ENCODE peak calls at places on chromosomes 7 and 10, in eight cellular contexts. R is AG04450; S is GM23248; O is esophagus squamous epithelium; U is tibial artery; C is CD4-positive, alpha-beta T cell; P is right lobe of liver; E is psoas muscle. M is an unnamed sample.

GRCh38 chr10:79376751-79377556 is 29.7 kb downstream of the PPIF start:
- DNase-seq in R (no peak), S (no peak), O (no peak), U (no peak), C (no peak), P (no peak), E (no peak), M (peak)

GRCh38 chr7:151990567-151990966 is 34.3 kb downstream of the GALNTL5 start:
- DNase-seq in R (no peak), S (peak), O (no peak), U (no peak), C (no peak), P (no peak), E (no peak), M (no peak)

GRCh38 chr7:5234852-5235831 is 45.1 kb downstream of the WIPI2 start:
- DNase-seq in R (no peak), S (peak), O (no peak), U (no peak), C (no peak), P (no peak), E (no peak), M (no peak)

GRCh38 chr7:66330961-66331360 is 125.8 kb downstream of the TPST1 start:
- DNase-seq in R (peak), S (peak), O (no peak), U (peak), C (no peak), P (peak), E (peak), M (no peak)

GRCh38 chr7:835491-836401 is 3.5 kb downstream of the SUN1 start:
- DNase-seq in R (no peak), S (peak), O (no peak), U (no peak), C (no peak), P (no peak), E (no peak), M (no peak)

GRCh38 chr7:157518514-157519175 is 181.8 kb downstream of the DNAJB6 start:
- DNase-seq in R (no peak), S (no peak), O (no peak), U (peak), C (no peak), P (no peak), E (no peak), M (no peak)

GRCh38 chr7:47449810-47450586 is 131.9 kb downstream of the TNS3 start:
- DNase-seq in R (peak), S (peak), O (no peak), U (peak), C (no peak), P (no peak), E (no peak), M (no peak)

GRCh38 chr10:74544106-74544505 is 282.3 kb upstream of the KAT6B start:
- DNase-seq in R (no peak), S (peak), O (no peak), U (no peak), C (no peak), P (no peak), E (no peak), M (no peak)

GRCh38 chr10:47354162-47354561 is 6.0 kb downstream of the RBP3 start:
- DNase-seq in R (no peak), S (peak), O (no peak), U (peak), C (no peak), P (no peak), E (no peak), M (no peak)

DNA sequence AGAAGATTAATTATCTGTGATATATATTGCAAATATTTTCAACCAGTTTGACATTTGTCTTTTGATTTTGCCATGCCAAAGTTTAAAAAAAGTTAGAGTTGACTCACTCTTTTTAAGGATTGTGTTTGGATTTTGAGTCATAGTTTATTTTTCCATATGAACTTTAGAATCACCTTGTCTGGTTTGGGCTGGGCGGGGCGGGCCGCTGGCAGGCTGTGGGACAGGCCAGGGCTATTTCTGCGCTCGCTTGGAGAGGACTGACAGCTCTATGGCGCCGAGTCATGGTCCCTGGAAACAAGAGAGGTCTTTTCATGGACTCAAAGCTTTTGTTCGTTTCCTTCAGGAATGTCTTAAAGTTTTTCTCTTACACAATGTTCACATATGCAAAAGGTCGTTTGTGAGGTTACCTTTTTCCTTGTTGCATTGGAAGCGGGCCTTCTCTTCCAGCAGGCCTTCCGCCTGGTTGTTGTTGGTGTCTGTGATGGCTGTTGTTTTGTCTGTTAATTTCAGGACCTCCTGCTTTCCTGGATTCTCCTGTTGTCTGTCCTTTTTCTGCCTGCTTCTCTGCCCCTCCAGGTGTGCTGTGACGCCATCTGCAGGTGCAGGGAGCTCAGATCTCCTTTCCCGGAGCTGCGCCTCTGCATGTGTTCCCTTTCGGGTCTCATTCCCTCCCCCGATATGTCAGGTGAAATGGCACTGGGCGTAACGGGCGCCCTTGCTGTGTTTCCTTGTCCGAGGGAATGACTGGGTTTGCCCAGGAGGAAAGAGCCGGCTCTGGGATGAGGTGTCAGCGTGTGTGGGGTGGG is 53.8 kb downstream of the INPP5A start:
- DNase-seq in R (no peak), S (peak), O (no peak), U (peak), C (no peak), P (peak), E (peak), M (no peak)
- H3K27ac ChIP-seq in R (no peak), S (no peak), O (peak), U (peak), C (no peak), P (peak), E (peak), M (peak)

GRCh38 chr10:101042118-101042517 is 11.1 kb downstream of the SFXN3 start:
- DNase-seq in R (no peak), S (no peak), O (no peak), U (no peak), C (no peak), P (no peak), E (no peak), M (no peak)

GRCh38 chr10:101041252-101041761 is 10.3 kb downstream of the SFXN3 start:
- DNase-seq in R (peak), S (peak), O (no peak), U (peak), C (peak), P (peak), E (peak), M (no peak)

GRCh38 chr10:101044117-101044516 is 13.1 kb downstream of the SFXN3 start:
- DNase-seq in R (no peak), S (no peak), O (no peak), U (no peak), C (no peak), P (no peak), E (no peak), M (no peak)

GRCh38 chr10:101043356-101043707 is 12.3 kb downstream of the SFXN3 start:
- DNase-seq in R (no peak), S (peak), O (no peak), U (no peak), C (no peak), P (no peak), E (no peak), M (no peak)

GRCh38 chr10:101042667-101043355 is 11.8 kb downstream of the SFXN3 start:
- DNase-seq in R (peak), S (peak), O (peak), U (peak), C (peak), P (peak), E (peak), M (peak)
- H3K27ac ChIP-seq in R (peak), S (peak), O (peak), U (peak), C (no peak), P (peak), E (peak), M (peak)

GRCh38 chr7:17558558-17559332 is 260.3 kb downstream of the AHR start:
- DNase-seq in R (no peak), S (peak), O (no peak), U (no peak), C (no peak), P (no peak), E (no peak), M (no peak)

GRCh38 chr7:17560516-17560915 is 262.1 kb downstream of the AHR start:
- DNase-seq in R (no peak), S (peak), O (no peak), U (no peak), C (no peak), P (no peak), E (no peak), M (no peak)

GRCh38 chr7:17560966-17561365 is 262.5 kb downstream of the AHR start:
- DNase-seq in R (no peak), S (no peak), O (no peak), U (no peak), C (no peak), P (no peak), E (no peak), M (no peak)

GRCh38 chr7:17558135-17558534 is 259.7 kb downstream of the AHR start:
- DNase-seq in R (no peak), S (peak), O (no peak), U (no peak), C (no peak), P (no peak), E (no peak), M (no peak)

GRCh38 chr7:17559388-17559787 is 260.9 kb downstream of the AHR start:
- DNase-seq in R (no peak), S (peak), O (no peak), U (no peak), C (no peak), P (no peak), E (no peak), M (no peak)
- H3K27ac ChIP-seq in R (no peak), S (peak), O (peak), U (no peak), C (no peak), P (peak), E (no peak), M (no peak)

GRCh38 chr10:3531670-3532069 is 253.3 kb downstream of the KLF6 start:
- DNase-seq in R (no peak), S (no peak), O (no peak), U (no peak), C (no peak), P (no peak), E (no peak), M (no peak)

GRCh38 chr10:3529691-3530090 is 255.3 kb downstream of the KLF6 start:
- DNase-seq in R (no peak), S (no peak), O (no peak), U (no peak), C (no peak), P (no peak), E (no peak), M (no peak)

GRCh38 chr10:3532644-3533043 is 252.4 kb downstream of the KLF6 start:
- DNase-seq in R (no peak), S (no peak), O (no peak), U (no peak), C (no peak), P (no peak), E (no peak), M (no peak)

GRCh38 chr10:3530346-3531096 is 254.5 kb downstream of the KLF6 start:
- DNase-seq in R (no peak), S (peak), O (no peak), U (no peak), C (no peak), P (no peak), E (no peak), M (no peak)

DNA sequence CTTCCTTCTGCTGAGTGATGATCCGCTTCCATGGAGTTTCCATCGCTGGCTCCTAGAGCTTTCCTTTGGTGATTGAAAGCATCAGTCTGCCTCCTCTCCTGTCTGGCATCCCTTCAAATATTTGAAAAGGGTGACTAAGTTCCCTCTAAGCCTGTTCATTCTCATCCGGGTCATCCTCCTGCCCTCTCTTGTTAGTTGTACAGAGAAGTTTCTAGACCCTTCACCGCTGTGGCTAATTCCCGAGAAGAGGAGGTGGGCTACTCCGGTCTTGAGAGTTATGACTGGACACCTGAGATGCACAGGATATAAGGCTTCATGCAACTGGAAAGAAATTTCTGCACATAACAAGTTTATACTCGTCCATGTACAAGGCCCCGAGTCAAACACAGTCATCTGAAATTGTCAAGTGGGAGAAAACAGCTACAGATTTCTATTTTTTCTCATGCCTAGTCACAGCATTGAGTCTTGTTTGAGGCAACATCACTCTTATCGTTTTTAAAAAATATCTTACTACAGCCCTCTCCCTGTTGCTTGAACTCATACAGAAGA is 253.8 kb downstream of the KLF6 start:
- DNase-seq in R (no peak), S (no peak), O (no peak), U (no peak), C (no peak), P (no peak), E (no peak), M (no peak)
- H3K27ac ChIP-seq in R (no peak), S (no peak), O (no peak), U (no peak), C (no peak), P (no peak), E (no peak), M (no peak)

GRCh38 chr7:140640727-140641531 is at the start of gene DENND2A:
- DNase-seq in R (peak), S (peak), O (no peak), U (peak), C (no peak), P (peak), E (peak), M (no peak)
- H3K27ac ChIP-seq in R (peak), S (no peak), O (peak), U (peak), C (no peak), P (peak), E (peak), M (peak)

GRCh38 chr7:107803009-107803581 is at the start of gene SLC26A3:
- DNase-seq in R (no peak), S (no peak), O (no peak), U (no peak), C (no peak), P (no peak), E (no peak), M (no peak)

GRCh38 chr7:107799645-107800264 is 3.3 kb downstream of the SLC26A3 start:
- DNase-seq in R (no peak), S (no peak), O (no peak), U (no peak), C (no peak), P (no peak), E (no peak), M (no peak)
- H3K27ac ChIP-seq in R (no peak), S (no peak), O (no peak), U (no peak), C (no peak), P (no peak), E (no peak), M (no peak)

GRCh38 chr7:56046728-56047445 is 4.4 kb downstream of the PSPH start:
- DNase-seq in R (peak), S (peak), O (no peak), U (no peak), C (no peak), P (no peak), E (no peak), M (no peak)
- H3K27ac ChIP-seq in R (peak), S (peak), O (peak), U (no peak), C (no peak), P (peak), E (no peak), M (peak)

DNA sequence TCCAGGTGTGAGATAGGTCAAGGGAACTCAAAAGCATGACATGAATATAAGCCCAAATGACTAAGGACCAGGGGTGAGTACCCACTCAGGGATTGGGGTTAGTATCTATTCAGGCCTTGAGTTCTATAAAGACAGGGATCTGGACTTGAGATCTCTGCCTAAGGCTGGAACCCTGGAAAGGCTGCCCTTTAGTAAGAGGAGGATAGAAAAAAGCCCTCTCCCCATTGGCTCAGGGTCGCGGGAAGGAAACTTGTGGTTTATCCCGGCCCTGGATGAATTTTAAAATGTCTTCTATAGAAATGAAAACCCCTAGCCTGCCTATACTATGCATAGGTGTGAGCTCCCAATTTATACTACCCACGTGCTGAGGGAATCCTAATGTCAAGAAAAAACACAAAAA is 2.4 kb upstream of the ITPRIP start:
- DNase-seq in R (no peak), S (no peak), O (no peak), U (no peak), C (no peak), P (no peak), E (no peak), M (peak)
- H3K27ac ChIP-seq in R (peak), S (no peak), O (no peak), U (peak), C (no peak), P (peak), E (peak), M (peak)

GRCh38 chr10:95290801-95291633 is at the start of gene PDLIM1:
- DNase-seq in R (no peak), S (peak), O (peak), U (peak), C (no peak), P (peak), E (peak), M (no peak)

GRCh38 chr10:95296764-95297163 is 6.0 kb upstream of the PDLIM1 start:
- DNase-seq in R (no peak), S (no peak), O (no peak), U (no peak), C (no peak), P (no peak), E (no peak), M (no peak)

GRCh38 chr10:95297402-95297801 is 6.6 kb upstream of the PDLIM1 start:
- DNase-seq in R (no peak), S (no peak), O (no peak), U (no peak), C (no peak), P (no peak), E (no peak), M (no peak)

GRCh38 chr10:95291634-95292039 is 834 bp upstream of the PDLIM1 start:
- DNase-seq in R (no peak), S (no peak), O (no peak), U (no peak), C (no peak), P (no peak), E (no peak), M (no peak)

GRCh38 chr10:95295031-95295755 is 4.4 kb upstream of the PDLIM1 start:
- DNase-seq in R (no peak), S (peak), O (peak), U (no peak), C (no peak), P (peak), E (peak), M (no peak)
- H3K27ac ChIP-seq in R (no peak), S (no peak), O (peak), U (peak), C (no peak), P (no peak), E (peak), M (peak)

GRCh38 chr10:28906934-28907333 is 229.6 kb downstream of the BAMBI start:
- DNase-seq in R (no peak), S (no peak), O (no peak), U (no peak), C (no peak), P (no peak), E (no peak), M (no peak)
- H3K27ac ChIP-seq in R (peak), S (no peak), O (no peak), U (no peak), C (no peak), P (no peak), E (no peak), M (no peak)

M was measured in vagina.